ENCODE peak calls at places on chromosomes 5 and 9, in nine cellular contexts. N, V, W, Y, T, A, Z, G and O are unnamed samples.
A peak's percentile ranks its signal among the peaks of the same experiment; 100 is the strongest.

GRCh38 chr5:33675958-33676464 is 215.8 kb downstream of the ADAMTS12 start:
- DNase-seq in N (no peak), V (peak; percentile 11), W (peak; percentile 62), Y (no peak), T (no peak), A (no peak), Z (no peak), G (no peak), O (no peak)

GRCh38 chr9:36818965-36819870 is 214.8 kb downstream of the PAX5 start:
- DNase-seq in N (no peak), V (no peak), W (no peak), Y (no peak), T (no peak), A (no peak), Z (no peak), G (no peak), O (peak; percentile 89)

GRCh38 chr5:75052461-75053285 is at the start of gene GCNT4:
- DNase-seq in N (no peak), V (no peak), W (peak; percentile 30), Y (peak; percentile 54), T (peak; percentile 80), A (peak; percentile 43), Z (peak; percentile 24), G (no peak), O (peak; percentile 41)

GRCh38 chr5:149210229-149210628 is 61.4 kb upstream of the AFAP1L1 start:
- DNase-seq in N (no peak), V (no peak), W (no peak), Y (no peak), T (no peak), A (no peak), Z (no peak), G (no peak), O (no peak)

GRCh38 chr5:15645376-15645775 is 145.4 kb downstream of the FBXL7 start:
- DNase-seq in N (no peak), V (no peak), W (no peak), Y (no peak), T (no peak), A (no peak), Z (no peak), G (no peak), O (no peak)

GRCh38 chr5:106749826-106750225 is 920.9 kb downstream of the EFNA5 start:
- DNase-seq in N (no peak), V (no peak), W (no peak), Y (no peak), T (no peak), A (no peak), Z (no peak), G (no peak), O (no peak)

GRCh38 chr9:82665324-82665723 is 397.6 kb downstream of the RASEF start:
- DNase-seq in N (no peak), V (no peak), W (no peak), Y (no peak), T (no peak), A (no peak), Z (peak; percentile 52), G (no peak), O (no peak)

GRCh38 chr9:126589349-126589748 is 24.4 kb upstream of the LMX1B start:
- DNase-seq in N (no peak), V (no peak), W (no peak), Y (no peak), T (no peak), A (no peak), Z (no peak), G (no peak), O (no peak)

GRCh38 chr9:115591584-115591984 is 473.6 kb upstream of the TNC start:
- DNase-seq in N (peak; percentile 16), V (peak; percentile 71), W (peak; percentile 35), Y (peak; percentile 18), T (peak; percentile 76), A (no peak), Z (peak; percentile 95), G (no peak), O (peak; percentile 76)

GRCh38 chr9:134422301-134422700 is 96.0 kb downstream of the RXRA start:
- DNase-seq in N (no peak), V (no peak), W (no peak), Y (no peak), T (no peak), A (peak; percentile 85), Z (no peak), G (no peak), O (no peak)

GRCh38 chr5:79847561-79847960 is 143.5 kb downstream of the MTX3 start:
- DNase-seq in N (no peak), V (no peak), W (no peak), Y (no peak), T (no peak), A (no peak), Z (no peak), G (no peak), O (no peak)

GRCh38 chr9:84137968-84138367 is 157.4 kb downstream of the RMI1 start:
- DNase-seq in N (no peak), V (no peak), W (peak; percentile 26), Y (no peak), T (no peak), A (no peak), Z (no peak), G (no peak), O (peak; percentile 17)

GRCh38 chr5:137575847-137576246 is 76.7 kb upstream of the SPOCK1 start:
- DNase-seq in N (no peak), V (no peak), W (no peak), Y (no peak), T (no peak), A (no peak), Z (peak; percentile 95), G (no peak), O (no peak)

GRCh38 chr9:70257991-70258691 is 637 bp upstream of the SMC5 start:
- DNase-seq in N (no peak), V (no peak), W (no peak), Y (no peak), T (no peak), A (peak; percentile 85), Z (no peak), G (no peak), O (peak; percentile 59)

GRCh38 chr5:160742446-160742845 is 109.6 kb downstream of the ATP10B start:
- DNase-seq in N (no peak), V (no peak), W (no peak), Y (no peak), T (no peak), A (no peak), Z (no peak), G (no peak), O (no peak)
- H3K4me3 ChIP-seq in N (no peak overlapping the region), V (no peak overlapping the region), W (no peak overlapping the region), Y (no peak overlapping the region), T (no peak overlapping the region), A (no peak overlapping the region), Z (no peak overlapping the region), G (no peak overlapping the region), O (no peak overlapping the region)

GRCh38 chr5:150846651-150847333 is 471 bp downstream of the IRGM start:
- DNase-seq in N (peak; percentile 18), V (peak; percentile 91), W (peak; percentile 87), Y (no peak), T (no peak), A (peak; percentile 84), Z (peak; percentile 79), G (no peak), O (peak; percentile 62)
- H3K4me3 ChIP-seq in N (peak overlapping the region; percentile 21), V (peak overlapping the region; percentile 47), W (peak overlapping the region; percentile 24), Y (no peak overlapping the region), T (no peak overlapping the region), A (no peak overlapping the region), Z (no peak overlapping the region), G (no peak overlapping the region), O (no peak overlapping the region)

DNA sequence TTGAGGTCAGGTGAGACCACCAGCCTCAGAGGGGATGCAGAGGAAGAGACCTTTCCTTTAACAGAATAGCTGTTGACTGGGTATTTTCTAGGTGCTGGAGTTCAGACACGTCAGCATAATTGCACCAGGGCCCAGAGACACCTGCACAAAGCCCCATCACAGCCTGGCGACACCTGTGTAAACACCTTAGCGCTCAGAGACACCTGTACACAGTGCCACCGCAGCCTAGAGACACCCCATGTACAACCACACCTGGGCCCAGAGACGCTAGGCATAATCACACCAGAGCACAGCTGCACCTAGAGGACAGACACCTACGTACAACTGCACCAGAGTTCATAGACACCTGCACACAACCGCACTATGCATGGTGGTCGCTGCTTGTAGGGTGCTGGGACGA is 1.0 kb downstream of the TRIP13 start:
- DNase-seq in N (no peak), V (peak; percentile 94), W (no peak), Y (no peak), T (no peak), A (no peak), Z (no peak), G (no peak), O (no peak)
- H3K4me3 ChIP-seq in N (peak overlapping the region; percentile 88), V (peak overlapping the region; percentile 96), W (peak overlapping the region; percentile 65), Y (peak overlapping the region; percentile 92), T (peak overlapping the region; percentile 77), A (no peak overlapping the region), Z (peak overlapping the region; percentile 82), G (no peak overlapping the region), O (peak overlapping the region; percentile 78)

DNA sequence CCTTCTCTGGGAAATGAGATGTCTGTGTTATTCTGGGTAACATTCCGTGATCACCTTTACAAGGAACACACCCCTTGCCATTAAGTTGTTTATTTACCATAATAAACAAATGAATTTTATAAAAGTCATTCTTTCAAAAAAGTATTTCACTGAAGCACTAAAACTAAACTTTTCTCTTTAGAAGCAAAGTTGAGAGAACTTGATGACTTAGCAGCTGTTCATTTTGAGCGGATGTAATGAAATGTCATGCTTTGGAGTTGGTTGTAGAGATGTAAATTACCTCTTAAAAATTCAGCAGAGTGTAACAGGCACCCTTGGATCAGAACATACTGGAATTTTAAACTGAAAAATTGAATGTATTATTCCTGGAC is 617.3 kb downstream of the PDE4D start:
- DNase-seq in N (no peak), V (no peak), W (no peak), Y (no peak), T (no peak), A (no peak), Z (no peak), G (no peak), O (no peak)
- H3K4me3 ChIP-seq in N (peak overlapping the region; percentile 58), V (no peak overlapping the region), W (no peak overlapping the region), Y (peak overlapping the region; percentile 64), T (peak overlapping the region; percentile 63), A (no peak overlapping the region), Z (peak overlapping the region; percentile 65), G (peak overlapping the region; percentile 56), O (no peak overlapping the region)

GRCh38 chr5:140302786-140303639 is at the start of gene PFDN1:
- DNase-seq in N (peak; percentile 69), V (peak; percentile 96), W (peak; percentile 96), Y (peak; percentile 94), T (peak; percentile 95), A (peak; percentile 94), Z (peak; percentile 96), G (peak; percentile 89), O (peak; percentile 95)
- H3K4me3 ChIP-seq in N (peak within 1 kb of the TSS; percentile 95), V (peak within 1 kb of the TSS; percentile 81), W (peak within 1 kb of the TSS; percentile 92), Y (peak within 1 kb of the TSS; percentile 93), T (peak within 1 kb of the TSS; percentile 97), A (peak within 1 kb of the TSS; percentile 61), Z (peak within 1 kb of the TSS; percentile 92), G (peak within 1 kb of the TSS; percentile 79), O (peak within 1 kb of the TSS; percentile 99)

DNA sequence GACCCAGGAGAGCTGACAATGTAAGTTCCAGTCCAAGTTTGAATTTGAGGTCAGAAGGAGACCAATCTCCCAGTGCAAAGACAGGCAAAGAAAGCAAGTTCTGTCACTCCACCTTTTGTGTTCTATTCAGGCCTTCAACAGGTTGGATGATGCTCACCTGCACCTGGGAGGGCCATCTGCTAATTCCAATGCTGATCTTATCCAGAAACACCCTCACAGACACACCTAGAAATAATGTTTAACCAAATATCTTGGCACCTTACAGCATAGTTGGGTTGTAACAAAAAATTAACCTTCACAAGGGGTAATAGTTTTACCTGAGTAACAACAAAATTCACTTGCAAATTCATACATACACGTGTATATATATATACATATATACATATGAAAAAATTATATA is 190.8 kb downstream of the DIRAS2 start:
- DNase-seq in N (no peak), V (no peak), W (no peak), Y (no peak), T (no peak), A (no peak), Z (no peak), G (no peak), O (no peak)
- H3K4me3 ChIP-seq in N (no peak overlapping the region), V (no peak overlapping the region), W (no peak overlapping the region), Y (no peak overlapping the region), T (no peak overlapping the region), A (no peak overlapping the region), Z (no peak overlapping the region), G (no peak overlapping the region), O (no peak overlapping the region)